ENCODE peak calls at places on chromosomes 16 and 17, in seven cellular contexts. O is neural crest cell; T is PC-3; E is GM23248; D is activated CD4-positive, alpha-beta T cell treated with anti-CD3 and anti-CD28 coated beads for 24 hours; Z is GM13977; N is kidney tubule cell. S is an unnamed sample.

GRCh38 chr16:49701867-49702494 is 153.9 kb downstream of the ZNF423 start:
- DNase-seq in T (no peak), Z (no peak), N (no peak), E (peak; percentile 46), O (peak; percentile 52), D (no peak), S (no peak)

GRCh38 chr16:35574011-35574410 is 2114.6 kb downstream of the TP53TG3F start:
- DNase-seq in T (no peak), E (no peak), D (no peak), O (no peak), N (no peak), Z (no peak), S (no peak)

GRCh38 chr17:55416000-55416399 is 5.6 kb downstream of the MMD start:
- DNase-seq in O (no peak), E (no peak), T (no peak), D (no peak), Z (no peak), N (no peak), S (no peak)

GRCh38 chr16:52251495-52251894 is 295.4 kb downstream of the TOX3 start:
- DNase-seq in E (peak; percentile 22), O (no peak), T (no peak), Z (no peak), D (no peak), N (peak; percentile 46), S (peak; percentile 74)

GRCh38 chr17:29357821-29358232 is 32.3 kb upstream of the TAOK1 start:
- DNase-seq in T (no peak), N (no peak), D (no peak), E (peak; percentile 26), Z (no peak), O (no peak), S (peak; percentile 13)

GRCh38 chr17:37088459-37088858 is 139.7 kb downstream of the AATF start:
- DNase-seq in E (no peak), D (no peak), Z (peak; percentile 23), T (peak; percentile 14), O (no peak), N (peak; percentile 35), S (peak; percentile 69)

GRCh38 chr17:81641825-81642489 is 5.0 kb downstream of the TSPAN10 start:
- DNase-seq in T (peak; percentile 83), O (no peak), D (no peak), N (peak; percentile 64), Z (no peak), E (peak; percentile 93), S (peak; percentile 74)

GRCh38 chr17:39867084-39867890 is 715 bp upstream of the ZPBP2 start:
- DNase-seq in N (no peak), Z (peak; percentile 79), T (no peak), D (peak; percentile 46), O (no peak), E (no peak), S (no peak)

GRCh38 chr16:88701541-88702363 is 4.5 kb downstream of the RNF166 start:
- DNase-seq in O (no peak), N (no peak), T (no peak), E (no peak), D (no peak), Z (no peak), S (no peak)

GRCh38 chr17:39776267-39776666 is 38.5 kb downstream of the GRB7 start:
- DNase-seq in D (no peak), T (no peak), E (no peak), N (no peak), O (no peak), Z (no peak), S (no peak)

GRCh38 chr17:43467981-43468541 is 15.7 kb upstream of the DHX8 start:
- DNase-seq in T (no peak), O (no peak), Z (no peak), D (no peak), N (peak; percentile 86), E (peak; percentile 91), S (peak; percentile 57)

GRCh38 chr17:44911133-44912001 is 3.9 kb downstream of the GFAP start:
- DNase-seq in E (peak; percentile 73), T (peak; percentile 48), D (peak; percentile 26), Z (peak; percentile 70), N (peak; percentile 67), O (peak; percentile 65), S (peak; percentile 32)

GRCh38 chr17:61253293-61253801 is 146.3 kb upstream of the TBX2 start:
- DNase-seq in E (no peak), D (no peak), Z (no peak), T (no peak), O (no peak), N (no peak), S (no peak)

GRCh38 chr16:83810906-83811305 is 3.1 kb downstream of the HSBP1 start:
- DNase-seq in T (no peak), E (peak; percentile 47), D (no peak), O (no peak), N (no peak), Z (no peak), S (no peak)

GRCh38 chr17:64343833-64344637 is 46.6 kb downstream of the PECAM1 start:
- DNase-seq in N (peak; percentile 96), T (peak; percentile 91), E (peak; percentile 88), O (no peak), D (no peak), Z (no peak), S (peak; percentile 31)

GRCh38 chr17:14015286-14015685 is 54.0 kb upstream of the COX10 start:
- DNase-seq in N (no peak), T (no peak), O (no peak), D (no peak), E (no peak), Z (no peak), S (no peak)

GRCh38 chr17:8941980-8942617 is 23.4 kb downstream of the PIK3R5 start:
- DNase-seq in E (no peak), Z (no peak), T (no peak), O (no peak), D (no peak), N (no peak), S (no peak)

GRCh38 chr16:11142951-11143740 is 112.9 kb downstream of the SOCS1 start:
- DNase-seq in Z (no peak), N (no peak), E (no peak), T (no peak), D (no peak), O (no peak), S (no peak)

GRCh38 chr16:14409563-14409962 is 220.5 kb downstream of the PARN start:
- DNase-seq in E (peak; percentile 94), T (peak; percentile 81), D (no peak), Z (no peak), O (no peak), N (peak; percentile 86), S (peak; percentile 88)

S was measured in bronchial epithelial cell.